ENCODE peak calls at places on chromosomes 11 and 22, in eight cellular contexts. C is psoas muscle; H is heart right ventricle; E is naive thymus-derived CD4-positive, alpha-beta T cell; W is SK-N-SH; P is breast epithelium; K is ascending aorta; D is brain microvascular endothelial cell. Z is an unnamed sample.

GRCh38 chr11:76047766-76048165 is 158.5 kb downstream of the WNT11 start:
- DNase-seq in C (no peak), E (no peak), P (no peak), H (no peak), W (no peak), K (no peak), D (no peak), Z (no peak)

GRCh38 chr22:20606041-20606783 is 98.8 kb downstream of the MED15 start:
- DNase-seq in E (peak; percentile 47), K (no peak), P (peak; percentile 89), D (peak; percentile 40), W (peak; percentile 64), C (no peak), H (peak; percentile 50), Z (peak; percentile 95)

GRCh38 chr11:2561283-2562180 is 116.7 kb downstream of the KCNQ1 start:
- DNase-seq in W (no peak), K (no peak), C (peak; percentile 46), H (peak; percentile 10), E (no peak), D (no peak), P (no peak), Z (no peak)

GRCh38 chr11:109708184-109708583 is 286.2 kb downstream of the C11orf87 start:
- DNase-seq in W (no peak), E (no peak), K (no peak), D (no peak), C (no peak), H (no peak), P (no peak), Z (no peak)

GRCh38 chr11:27385245-27385644 is 22.2 kb upstream of the CCDC34 start:
- DNase-seq in C (no peak), E (no peak), D (peak; percentile 92), H (no peak), K (peak; percentile 77), P (no peak), W (no peak), Z (no peak)

GRCh38 chr11:3037041-3037944 is 19.9 kb downstream of the CARS1 start:
- DNase-seq in P (peak; percentile 59), D (peak; percentile 63), C (peak; percentile 91), H (peak; percentile 83), W (peak; percentile 83), K (peak; percentile 88), E (peak; percentile 43), Z (peak; percentile 92)

GRCh38 chr22:19932367-19933206 is 9.0 kb upstream of the COMT start:
- DNase-seq in C (no peak), D (no peak), E (no peak), P (no peak), W (no peak), H (no peak), K (no peak), Z (no peak)

GRCh38 chr11:43921561-43922294 is 20.7 kb upstream of the C11orf96 start:
- DNase-seq in C (no peak), E (no peak), H (no peak), W (no peak), D (no peak), K (peak; percentile 54), P (no peak), Z (no peak)

GRCh38 chr11:87127131-87127530 is 89.4 kb downstream of the TMEM135 start:
- DNase-seq in H (no peak), E (no peak), P (no peak), C (no peak), K (no peak), W (no peak), D (no peak), Z (no peak)

GRCh38 chr11:65058012-65058411 is 341 bp downstream of the NAALADL1 start:
- DNase-seq in C (no peak), W (no peak), D (no peak), H (no peak), E (no peak), P (no peak), K (no peak), Z (no peak)
- H3K4me3 ChIP-seq in C (no peak overlapping the region), W (no peak overlapping the region), D (no peak overlapping the region), H (no peak overlapping the region), E (no peak overlapping the region), P (no peak overlapping the region), K (no peak overlapping the region), Z (no peak overlapping the region)

GRCh38 chr11:64637346-64638016 is 46.5 kb downstream of the SLC22A12 start:
- DNase-seq in P (no peak), D (no peak), E (no peak), C (no peak), K (no peak), H (no peak), W (peak; percentile 70), Z (peak; percentile 57)
- H3K27me3 ChIP-seq in P (peaks cover 42% of the 10 kb centered on the region), D (peaks cover 47% of the 10 kb centered on the region), E (peaks cover 4% of the 10 kb centered on the region), C (peaks cover 63% of the 10 kb centered on the region), K (no peaks in the 10 kb centered on the region), H (peaks cover 60% of the 10 kb centered on the region), W (peaks cover 56% of the 10 kb centered on the region), Z (peaks cover 56% of the 10 kb centered on the region)

GRCh38 chr22:24285245-24285644 is 14.6 kb downstream of the SPECC1L start:
- DNase-seq in E (no peak), P (no peak), K (no peak), D (no peak), H (no peak), W (no peak), C (no peak), Z (no peak)
- H3K4me3 ChIP-seq in E (no peak overlapping the region), P (no peak overlapping the region), K (no peak overlapping the region), D (no peak overlapping the region), H (no peak overlapping the region), W (no peak overlapping the region), C (no peak overlapping the region), Z (no peak overlapping the region)

GRCh38 chr11:85767277-85767676 is 43.7 kb downstream of the SYTL2 start:
- DNase-seq in W (no peak), C (no peak), H (no peak), P (no peak), D (no peak), K (no peak), E (no peak), Z (no peak)
- H3K27me3 ChIP-seq in W (no peaks in the 10 kb centered on the region), C (no peaks in the 10 kb centered on the region), H (no peaks in the 10 kb centered on the region), P (no peaks in the 10 kb centered on the region), D (no peaks in the 10 kb centered on the region), K (no peaks in the 10 kb centered on the region), E (no peaks in the 10 kb centered on the region), Z (no peaks in the 10 kb centered on the region)

GRCh38 chr11:61472868-61473267 is 35.7 kb upstream of the LRRC10B start:
- DNase-seq in W (no peak), H (no peak), C (peak; percentile 70), K (peak; percentile 79), P (no peak), E (no peak), D (no peak), Z (no peak)

GRCh38 chr11:61473370-61474025 is 35.1 kb upstream of the LRRC10B start:
- DNase-seq in E (no peak), C (no peak), D (no peak), P (no peak), H (no peak), K (no peak), W (no peak), Z (no peak)

GRCh38 chr11:61475433-61475832 is 33.1 kb upstream of the LRRC10B start:
- DNase-seq in K (no peak), P (no peak), E (no peak), D (no peak), W (no peak), H (no peak), C (no peak), Z (no peak)

GRCh38 chr11:61474234-61474633 is 34.3 kb upstream of the LRRC10B start:
- DNase-seq in K (no peak), H (no peak), C (no peak), W (no peak), P (no peak), D (no peak), E (no peak), Z (no peak)

GRCh38 chr11:61472282-61472681 is 36.3 kb upstream of the LRRC10B start:
- DNase-seq in W (no peak), C (peak; percentile 93), K (peak; percentile 94), E (no peak), H (peak; percentile 71), P (no peak), D (no peak), Z (no peak)
- H3K4me3 ChIP-seq in W (no peak overlapping the region), C (peak overlapping the region; percentile 28), K (no peak overlapping the region), E (no peak overlapping the region), H (no peak overlapping the region), P (no peak overlapping the region), D (no peak overlapping the region), Z (no peak overlapping the region)

DNA sequence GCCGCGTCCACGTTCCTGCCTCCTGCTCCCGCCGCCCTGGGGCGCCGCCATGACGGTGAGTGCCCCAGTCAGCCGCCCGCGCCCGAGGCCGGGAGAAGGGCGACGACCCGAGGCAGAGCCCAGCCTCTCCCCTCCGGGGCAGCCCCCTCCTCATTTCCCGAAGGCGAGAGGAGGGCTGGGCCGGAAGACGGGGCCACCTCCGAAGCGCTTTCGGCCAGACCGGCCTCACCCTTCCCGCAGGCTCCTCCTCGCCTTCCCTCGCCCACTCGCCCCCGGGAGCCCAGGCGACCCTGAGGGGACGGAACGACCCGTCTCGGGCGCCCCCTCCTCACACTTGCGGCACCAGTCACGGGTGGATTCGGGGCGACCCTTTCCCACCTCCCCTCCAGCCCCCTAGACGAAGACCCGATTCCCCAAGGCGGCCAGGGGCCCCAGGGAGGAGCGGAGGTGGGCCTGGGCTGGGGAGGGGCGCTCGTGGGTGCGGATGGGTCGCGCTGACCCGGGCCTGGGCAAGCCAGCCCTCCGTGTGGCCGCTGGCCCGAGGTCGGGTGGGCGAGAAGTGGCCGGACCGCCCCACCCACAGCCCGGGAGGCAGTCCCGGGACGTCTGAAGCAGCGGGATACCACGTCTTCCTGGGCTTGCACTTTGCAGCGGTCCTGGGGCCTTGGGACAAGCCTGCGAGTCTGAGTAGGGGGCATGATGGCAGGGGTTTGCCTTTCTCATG is 49.7 kb downstream of the TRIOBP start:
- DNase-seq in C (peak; percentile 67), D (no peak), E (no peak), P (no peak), K (no peak), W (peak; percentile 55), H (no peak), Z (peak; percentile 87)
- H3K27me3 ChIP-seq in C (no peaks in the 10 kb centered on the region), D (no peaks in the 10 kb centered on the region), E (no peaks in the 10 kb centered on the region), P (no peaks in the 10 kb centered on the region), K (no peaks in the 10 kb centered on the region), W (no peaks in the 10 kb centered on the region), H (no peaks in the 10 kb centered on the region), Z (no peaks in the 10 kb centered on the region)